ENCODE peak calls at places on chromosomes 1 and 21, in nine cellular contexts. One of them, this sample, is unnamed. For H3K4me1, the result is how much of the 10 kb centered on the place peaks cover.

GRCh38 chr1:39250460-39251240 is 46.2 kb downstream of the MACF1 start:
- DNase-seq in psoas muscle: no peak
- DNase-seq in right atrium auricular region: no peak
- DNase-seq in mucosa of descending colon: no peak
- DNase-seq in cardiac muscle cell: peak
- DNase-seq in GM23338: no peak
- DNase-seq in fibroblast of lung: peak
- DNase-seq in SK-N-SH: no peak
- DNase-seq in colonic mucosa: no peak
- DNase-seq in this sample: no peak

GRCh38 chr1:86875722-86876121 is 38.2 kb downstream of the SELENOF start:
- DNase-seq in psoas muscle: no peak
- DNase-seq in right atrium auricular region: no peak
- DNase-seq in mucosa of descending colon: no peak
- DNase-seq in cardiac muscle cell: no peak
- DNase-seq in GM23338: no peak
- DNase-seq in fibroblast of lung: no peak
- DNase-seq in SK-N-SH: no peak
- DNase-seq in colonic mucosa: no peak
- DNase-seq in this sample: no peak

GRCh38 chr1:241079018-241079417 is 278.0 kb downstream of the RGS7 start:
- DNase-seq in psoas muscle: no peak
- DNase-seq in right atrium auricular region: no peak
- DNase-seq in mucosa of descending colon: no peak
- DNase-seq in cardiac muscle cell: no peak
- DNase-seq in GM23338: peak
- DNase-seq in fibroblast of lung: no peak
- DNase-seq in SK-N-SH: no peak
- DNase-seq in colonic mucosa: no peak
- DNase-seq in this sample: no peak

GRCh38 chr1:29621826-29622435 is 385.6 kb downstream of the PTPRU start:
- DNase-seq in psoas muscle: no peak
- DNase-seq in right atrium auricular region: no peak
- DNase-seq in mucosa of descending colon: no peak
- DNase-seq in cardiac muscle cell: no peak
- DNase-seq in GM23338: no peak
- DNase-seq in fibroblast of lung: peak
- DNase-seq in SK-N-SH: no peak
- DNase-seq in colonic mucosa: peak
- DNase-seq in this sample: no peak

GRCh38 chr1:7042322-7043231 is 257.3 kb downstream of the CAMTA1 start:
- DNase-seq in psoas muscle: no peak
- DNase-seq in right atrium auricular region: no peak
- DNase-seq in mucosa of descending colon: no peak
- DNase-seq in cardiac muscle cell: peak
- DNase-seq in GM23338: peak
- DNase-seq in fibroblast of lung: peak
- DNase-seq in SK-N-SH: peak
- DNase-seq in colonic mucosa: no peak
- DNase-seq in this sample: peak

GRCh38 chr1:1835546-1835945 is 55.3 kb downstream of the GNB1 start:
- DNase-seq in psoas muscle: no peak
- DNase-seq in right atrium auricular region: no peak
- DNase-seq in mucosa of descending colon: no peak
- DNase-seq in cardiac muscle cell: no peak
- DNase-seq in GM23338: no peak
- DNase-seq in fibroblast of lung: no peak
- DNase-seq in SK-N-SH: no peak
- DNase-seq in colonic mucosa: no peak
- DNase-seq in this sample: no peak

GRCh38 chr1:192538407-192539311 is 36.9 kb upstream of the RGS1 start:
- DNase-seq in psoas muscle: no peak
- DNase-seq in right atrium auricular region: no peak
- DNase-seq in mucosa of descending colon: peak
- DNase-seq in cardiac muscle cell: peak
- DNase-seq in GM23338: no peak
- DNase-seq in fibroblast of lung: peak
- DNase-seq in SK-N-SH: no peak
- DNase-seq in colonic mucosa: no peak
- DNase-seq in this sample: no peak

GRCh38 chr1:201982082-201982922 is at the start of gene RNPEP:
- DNase-seq in psoas muscle: peak
- DNase-seq in right atrium auricular region: peak
- DNase-seq in mucosa of descending colon: peak
- DNase-seq in cardiac muscle cell: peak
- DNase-seq in GM23338: peak
- DNase-seq in fibroblast of lung: peak
- DNase-seq in SK-N-SH: peak
- DNase-seq in colonic mucosa: peak
- DNase-seq in this sample: peak

GRCh38 chr1:176802316-176802715 is 339.3 kb downstream of the PAPPA2 start:
- DNase-seq in psoas muscle: no peak
- DNase-seq in right atrium auricular region: no peak
- DNase-seq in mucosa of descending colon: no peak
- DNase-seq in cardiac muscle cell: no peak
- DNase-seq in GM23338: no peak
- DNase-seq in fibroblast of lung: no peak
- DNase-seq in SK-N-SH: no peak
- DNase-seq in colonic mucosa: no peak
- DNase-seq in this sample: no peak

GRCh38 chr1:210448293-210448892 is 119.7 kb downstream of the HHAT start:
- DNase-seq in psoas muscle: no peak
- DNase-seq in right atrium auricular region: no peak
- DNase-seq in mucosa of descending colon: peak
- DNase-seq in cardiac muscle cell: peak
- DNase-seq in GM23338: peak
- DNase-seq in fibroblast of lung: peak
- DNase-seq in SK-N-SH: peak
- DNase-seq in colonic mucosa: no peak
- DNase-seq in this sample: peak

GRCh38 chr1:185044981-185045792 is at the start of gene RNF2:
- DNase-seq in psoas muscle: peak
- DNase-seq in right atrium auricular region: peak
- DNase-seq in mucosa of descending colon: peak
- DNase-seq in cardiac muscle cell: peak
- DNase-seq in GM23338: peak
- DNase-seq in fibroblast of lung: peak
- DNase-seq in SK-N-SH: peak
- DNase-seq in colonic mucosa: peak
- DNase-seq in this sample: peak

GRCh38 chr21:44539031-44539430 is 964 bp downstream of the KRTAP10-1 start:
- DNase-seq in psoas muscle: no peak
- DNase-seq in right atrium auricular region: no peak
- DNase-seq in mucosa of descending colon: no peak
- DNase-seq in cardiac muscle cell: no peak
- DNase-seq in GM23338: no peak
- DNase-seq in fibroblast of lung: no peak
- DNase-seq in SK-N-SH: no peak
- DNase-seq in colonic mucosa: peak
- DNase-seq in this sample: no peak

GRCh38 chr1:213905315-213905714 is 82.5 kb upstream of the PROX1 start:
- DNase-seq in psoas muscle: peak
- DNase-seq in right atrium auricular region: no peak
- DNase-seq in mucosa of descending colon: no peak
- DNase-seq in cardiac muscle cell: no peak
- DNase-seq in GM23338: no peak
- DNase-seq in fibroblast of lung: no peak
- DNase-seq in SK-N-SH: no peak
- DNase-seq in colonic mucosa: no peak
- DNase-seq in this sample: no peak

GRCh38 chr1:231630558-231631205 is 4.1 kb downstream of the DISC1 start:
- DNase-seq in psoas muscle: no peak
- DNase-seq in right atrium auricular region: no peak
- DNase-seq in mucosa of descending colon: no peak
- DNase-seq in cardiac muscle cell: peak
- DNase-seq in GM23338: no peak
- DNase-seq in fibroblast of lung: peak
- DNase-seq in SK-N-SH: no peak
- DNase-seq in colonic mucosa: no peak
- DNase-seq in this sample: no peak

DNA sequence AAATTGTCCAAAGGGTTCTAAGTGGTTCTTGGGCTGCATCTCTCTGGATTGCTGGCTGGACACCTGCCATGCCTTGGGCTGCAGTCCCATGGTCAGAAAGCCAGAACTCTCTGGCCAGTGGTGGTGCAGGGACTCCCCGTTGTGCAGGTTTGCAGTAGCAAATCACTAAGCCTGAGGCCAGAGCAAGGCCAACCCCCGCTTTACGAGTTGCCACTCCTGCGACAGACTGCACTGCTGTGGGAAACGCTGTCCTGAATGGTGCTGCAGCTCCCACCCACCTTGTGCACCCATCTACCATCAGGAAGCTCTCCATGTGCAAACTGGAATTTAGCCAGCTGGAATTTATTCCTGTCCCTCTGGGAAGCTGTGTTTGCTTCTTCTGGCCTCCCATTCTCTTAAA is 45.7 kb downstream of the LHX4 start:
- DNase-seq in psoas muscle: no peak
- DNase-seq in right atrium auricular region: no peak
- DNase-seq in mucosa of descending colon: peak
- DNase-seq in cardiac muscle cell: no peak
- DNase-seq in GM23338: no peak
- DNase-seq in fibroblast of lung: no peak
- DNase-seq in SK-N-SH: no peak
- DNase-seq in colonic mucosa: no peak
- DNase-seq in this sample: no peak
- H3K4me1 ChIP-seq in psoas muscle: under half
- H3K4me1 ChIP-seq in right atrium auricular region: under half
- H3K4me1 ChIP-seq in mucosa of descending colon: under half
- H3K4me1 ChIP-seq in cardiac muscle cell: under half
- H3K4me1 ChIP-seq in GM23338: under half
- H3K4me1 ChIP-seq in fibroblast of lung: under half
- H3K4me1 ChIP-seq in SK-N-SH: under half
- H3K4me1 ChIP-seq in colonic mucosa: under half
- H3K4me1 ChIP-seq in this sample: under half

GRCh38 chr1:117710710-117711109 is 104.9 kb downstream of the TENT5C start:
- DNase-seq in psoas muscle: no peak
- DNase-seq in right atrium auricular region: no peak
- DNase-seq in mucosa of descending colon: no peak
- DNase-seq in cardiac muscle cell: no peak
- DNase-seq in GM23338: peak
- DNase-seq in fibroblast of lung: no peak
- DNase-seq in SK-N-SH: peak
- DNase-seq in colonic mucosa: no peak
- DNase-seq in this sample: no peak
- H3K4me3 ChIP-seq in psoas muscle: no peak
- H3K4me3 ChIP-seq in right atrium auricular region: no peak
- H3K4me3 ChIP-seq in mucosa of descending colon: no peak
- H3K4me3 ChIP-seq in cardiac muscle cell: no peak
- H3K4me3 ChIP-seq in GM23338: no peak
- H3K4me3 ChIP-seq in fibroblast of lung: no peak
- H3K4me3 ChIP-seq in SK-N-SH: no peak
- H3K4me3 ChIP-seq in colonic mucosa: no peak
- H3K4me3 ChIP-seq in this sample: no peak

DNA sequence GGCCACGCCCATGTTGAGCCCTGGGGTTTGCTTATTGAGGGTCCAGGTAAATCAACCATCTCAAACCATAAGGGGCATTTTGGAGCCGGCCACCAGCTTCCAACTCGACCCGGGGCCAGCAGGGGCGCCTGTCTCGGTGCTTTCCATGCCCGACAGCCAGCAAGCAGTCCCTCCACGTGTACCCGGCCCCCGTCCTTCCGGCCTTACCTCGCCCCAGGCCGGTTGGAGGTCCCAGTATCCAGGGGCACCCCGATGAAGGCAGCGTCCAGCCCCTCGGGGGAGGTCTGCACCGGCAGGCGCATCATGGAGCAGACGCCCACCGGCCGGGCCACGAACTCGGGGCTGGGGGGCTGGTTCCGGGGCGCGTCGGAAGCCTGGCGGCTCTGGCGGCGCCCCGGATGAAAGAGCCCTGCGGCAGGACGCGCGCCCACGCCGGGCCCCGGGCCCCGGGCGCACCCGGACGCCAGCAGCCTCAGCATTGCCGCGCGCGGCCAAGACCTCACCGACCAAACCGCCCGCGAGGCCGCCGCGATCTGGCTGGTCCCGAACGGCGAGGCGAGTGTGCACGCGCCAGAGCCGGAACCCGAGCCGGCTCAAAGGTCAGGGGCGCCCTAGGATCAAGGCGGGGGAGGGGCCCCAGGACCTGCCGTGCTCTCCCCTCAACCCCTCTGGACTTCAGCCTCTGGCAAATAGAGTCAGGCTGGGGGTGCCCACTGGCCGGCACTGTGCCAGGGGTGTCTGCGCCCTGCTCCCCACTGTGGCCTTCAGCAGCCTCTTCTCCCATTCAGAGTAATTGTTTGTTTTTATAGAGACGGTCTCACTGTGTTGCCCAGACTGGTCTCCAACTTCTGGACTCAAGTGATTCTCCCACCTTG is at the start of gene AGMAT:
- DNase-seq in psoas muscle: peak
- DNase-seq in right atrium auricular region: no peak
- DNase-seq in mucosa of descending colon: peak
- DNase-seq in cardiac muscle cell: peak
- DNase-seq in GM23338: peak
- DNase-seq in fibroblast of lung: peak
- DNase-seq in SK-N-SH: peak
- DNase-seq in colonic mucosa: peak
- DNase-seq in this sample: peak
- TF ChIP-seq CTCF in psoas muscle: peak
- TF ChIP-seq CTCF in right atrium auricular region: no peak
- TF ChIP-seq CTCF in mucosa of descending colon: no peak
- TF ChIP-seq CTCF in cardiac muscle cell: peak
- TF ChIP-seq CTCF in GM23338: peak
- TF ChIP-seq CTCF in fibroblast of lung: peak
- TF ChIP-seq CTCF in SK-N-SH: peak
- TF ChIP-seq CTCF in colonic mucosa: no peak
- TF ChIP-seq CTCF in this sample: peak

GRCh38 chr1:41437011-41437355 is 47.5 kb downstream of the EDN2 start:
- DNase-seq in psoas muscle: no peak
- DNase-seq in right atrium auricular region: no peak
- DNase-seq in mucosa of descending colon: no peak
- DNase-seq in cardiac muscle cell: no peak
- DNase-seq in GM23338: no peak
- DNase-seq in fibroblast of lung: no peak
- DNase-seq in SK-N-SH: no peak
- DNase-seq in colonic mucosa: no peak
- DNase-seq in this sample: no peak

GRCh38 chr1:41434306-41434705 is 50.2 kb downstream of the EDN2 start:
- DNase-seq in psoas muscle: no peak
- DNase-seq in right atrium auricular region: no peak
- DNase-seq in mucosa of descending colon: no peak
- DNase-seq in cardiac muscle cell: no peak
- DNase-seq in GM23338: no peak
- DNase-seq in fibroblast of lung: no peak
- DNase-seq in SK-N-SH: no peak
- DNase-seq in colonic mucosa: no peak
- DNase-seq in this sample: no peak

GRCh38 chr1:41436281-41437010 is 48.0 kb downstream of the EDN2 start:
- DNase-seq in psoas muscle: no peak
- DNase-seq in right atrium auricular region: no peak
- DNase-seq in mucosa of descending colon: no peak
- DNase-seq in cardiac muscle cell: no peak
- DNase-seq in GM23338: no peak
- DNase-seq in fibroblast of lung: no peak
- DNase-seq in SK-N-SH: no peak
- DNase-seq in colonic mucosa: no peak
- DNase-seq in this sample: no peak

GRCh38 chr1:41434748-41435449 is 49.6 kb downstream of the EDN2 start:
- DNase-seq in psoas muscle: no peak
- DNase-seq in right atrium auricular region: no peak
- DNase-seq in mucosa of descending colon: no peak
- DNase-seq in cardiac muscle cell: no peak
- DNase-seq in GM23338: no peak
- DNase-seq in fibroblast of lung: peak
- DNase-seq in SK-N-SH: no peak
- DNase-seq in colonic mucosa: no peak
- DNase-seq in this sample: no peak

GRCh38 chr1:41435570-41436178 is 48.8 kb downstream of the EDN2 start:
- DNase-seq in psoas muscle: no peak
- DNase-seq in right atrium auricular region: no peak
- DNase-seq in mucosa of descending colon: no peak
- DNase-seq in cardiac muscle cell: no peak
- DNase-seq in GM23338: peak
- DNase-seq in fibroblast of lung: peak
- DNase-seq in SK-N-SH: peak
- DNase-seq in colonic mucosa: no peak
- DNase-seq in this sample: peak
- H3K4me1 ChIP-seq in psoas muscle: under half
- H3K4me1 ChIP-seq in right atrium auricular region: under half
- H3K4me1 ChIP-seq in mucosa of descending colon: under half
- H3K4me1 ChIP-seq in cardiac muscle cell: under half
- H3K4me1 ChIP-seq in GM23338: under half
- H3K4me1 ChIP-seq in fibroblast of lung: under half
- H3K4me1 ChIP-seq in SK-N-SH: half or more
- H3K4me1 ChIP-seq in colonic mucosa: under half
- H3K4me1 ChIP-seq in this sample: under half